ENCODE peak calls at places on chromosomes 6 and 20, in four cellular contexts. H is heart right ventricle, W is ovary, U is psoas muscle. T is an unnamed sample.

GRCh38 chr6:168095171-168095691 is 16.2 kb upstream of the FRMD1 start:
- DNase-seq in H (no peak), W (no peak), U (peak; percentile 5), T (no peak)

GRCh38 chr6:97697450-97697849 is 414.4 kb upstream of the MMS22L start:
- DNase-seq in H (no peak), W (no peak), U (no peak), T (no peak)

GRCh38 chr6:2877057-2877882 is 25.8 kb downstream of the SERPINB9 start:
- DNase-seq in H (no peak), W (peak; percentile 60), U (no peak), T (no peak)

GRCh38 chr6:69305456-69305855 is 491.4 kb downstream of the LMBRD1 start:
- DNase-seq in H (no peak), W (no peak), U (no peak), T (no peak)

GRCh38 chr6:44309092-44309491 is 4.1 kb downstream of the AARS2 start:
- DNase-seq in H (peak; percentile 65), W (no peak), U (no peak), T (no peak)

GRCh38 chr6:160005861-160006540 is 37.1 kb downstream of the IGF2R start:
- DNase-seq in H (peak; percentile 50), W (peak; percentile 82), U (peak; percentile 66), T (no peak)

GRCh38 chr6:3991941-3992340 is 87.0 kb downstream of the FAM217A start:
- DNase-seq in H (no peak), W (no peak), U (no peak), T (no peak)

GRCh38 chr20:9235518-9235917 is 166.6 kb downstream of the PLCB4 start:
- DNase-seq in H (no peak), W (no peak), U (no peak), T (no peak)

GRCh38 chr6:104527761-104528415 is 331.8 kb downstream of the HACE1 start:
- DNase-seq in H (no peak), W (no peak), U (no peak), T (no peak)

GRCh38 chr6:74735304-74735703 is 470.5 kb downstream of the COL12A1 start:
- DNase-seq in H (no peak), W (no peak), U (no peak), T (no peak)

GRCh38 chr6:133136177-133136896 is 104.8 kb upstream of the EYA4 start:
- DNase-seq in H (no peak), W (no peak), U (no peak), T (no peak)

GRCh38 chr6:133892444-133893323 is 3.8 kb downstream of the TCF21 start:
- DNase-seq in H (no peak), W (peak; percentile 58), U (no peak), T (no peak)

GRCh38 chr20:44104807-44105517 is 82.0 kb downstream of the JPH2 start:
- DNase-seq in H (no peak), W (no peak), U (no peak), T (no peak)

GRCh38 chr20:40207618-40208017 is 481.4 kb downstream of the MAFB start:
- DNase-seq in H (no peak), W (no peak), U (no peak), T (no peak)

GRCh38 chr6:116564921-116565872 is 6.1 kb upstream of the RWDD1 start:
- DNase-seq in H (no peak), W (peak; percentile 47), U (peak; percentile 23), T (no peak)

GRCh38 chr20:11083841-11084240 is 410.0 kb upstream of the JAG1 start:
- DNase-seq in H (no peak), W (no peak), U (no peak), T (no peak)

GRCh38 chr6:144286503-144287393 is 1.6 kb downstream of the UTRN start:
- DNase-seq in H (peak; percentile 73), W (peak; percentile 80), U (peak; percentile 74), T (no peak)

GRCh38 chr20:15332711-15333160 is 995.3 kb upstream of the FLRT3 start:
- DNase-seq in H (no peak), W (no peak), U (no peak), T (no peak)

GRCh38 chr6:69719602-69720193 is 77.1 kb downstream of the LMBRD1 start:
- DNase-seq in H (no peak), W (no peak), U (no peak), T (peak; percentile 8)

GRCh38 chr6:82268301-82268846 is 20.8 kb upstream of the IBTK start:
- DNase-seq in H (no peak), W (no peak), U (no peak), T (no peak)

GRCh38 chr6:9921366-9921765 is 493.5 kb downstream of the TFAP2A start:
- DNase-seq in H (no peak), W (no peak), U (no peak), T (no peak)

GRCh38 chr20:25605146-25605545 is 18.7 kb downstream of the NANP start:
- DNase-seq in H (no peak), W (no peak), U (no peak), T (no peak)

GRCh38 chr20:5714261-5715041 is 35.8 kb upstream of the SHLD1 start:
- DNase-seq in H (peak; percentile 32), W (no peak), U (no peak), T (no peak)

GRCh38 chr20:47857142-47857993 is 72.1 kb upstream of the SULF2 start:
- DNase-seq in H (peak; percentile 62), W (peak; percentile 46), U (peak; percentile 30), T (no peak)

GRCh38 chr20:9616455-9616805 is 102.0 kb downstream of the LAMP5 start:
- DNase-seq in H (no peak), W (no peak), U (no peak), T (no peak)

GRCh38 chr6:110298916-110299315 is 59.2 kb downstream of the METTL24 start:
- DNase-seq in H (no peak), W (no peak), U (no peak), T (no peak)

GRCh38 chr20:20211988-20212518 is 155.9 kb upstream of the INSM1 start:
- DNase-seq in H (no peak), W (no peak), U (no peak), T (no peak)

GRCh38 chr6:14270925-14271791 is 153.6 kb downstream of the CD83 start:
- DNase-seq in H (no peak), W (no peak), U (peak; percentile 22), T (no peak)

GRCh38 chr6:111791415-111791814 is 81.8 kb downstream of the FYN start:
- DNase-seq in H (no peak), W (no peak), U (no peak), T (no peak)

GRCh38 chr6:50030350-50030749 is 8.6 kb upstream of the DEFB110 start:
- DNase-seq in H (no peak), W (no peak), U (no peak), T (no peak)

GRCh38 chr6:116528163-116528562 is 16.7 kb downstream of the CALHM5 start:
- DNase-seq in H (no peak), W (no peak), U (no peak), T (no peak)

GRCh38 chr6:108559884-108560462 is 744 bp upstream of the FOXO3 start:
- DNase-seq in H (peak; percentile 70), W (peak; percentile 84), U (peak; percentile 74), T (no peak)

GRCh38 chr6:5271926-5272325 is 10.6 kb downstream of the FARS2 start:
- DNase-seq in H (no peak), W (no peak), U (no peak), T (no peak)

GRCh38 chr6:134667106-134667505 is 282.8 kb downstream of the ALDH8A1 start:
- DNase-seq in H (no peak), W (no peak), U (no peak), T (no peak)

GRCh38 chr20:58010186-58010585 is 218.3 kb downstream of the ANKRD60 start:
- DNase-seq in H (no peak), W (no peak), U (no peak), T (no peak)
- TF ChIP-seq CTCF in H (no peak), W (no peak), U (no peak), T (no peak)

DNA sequence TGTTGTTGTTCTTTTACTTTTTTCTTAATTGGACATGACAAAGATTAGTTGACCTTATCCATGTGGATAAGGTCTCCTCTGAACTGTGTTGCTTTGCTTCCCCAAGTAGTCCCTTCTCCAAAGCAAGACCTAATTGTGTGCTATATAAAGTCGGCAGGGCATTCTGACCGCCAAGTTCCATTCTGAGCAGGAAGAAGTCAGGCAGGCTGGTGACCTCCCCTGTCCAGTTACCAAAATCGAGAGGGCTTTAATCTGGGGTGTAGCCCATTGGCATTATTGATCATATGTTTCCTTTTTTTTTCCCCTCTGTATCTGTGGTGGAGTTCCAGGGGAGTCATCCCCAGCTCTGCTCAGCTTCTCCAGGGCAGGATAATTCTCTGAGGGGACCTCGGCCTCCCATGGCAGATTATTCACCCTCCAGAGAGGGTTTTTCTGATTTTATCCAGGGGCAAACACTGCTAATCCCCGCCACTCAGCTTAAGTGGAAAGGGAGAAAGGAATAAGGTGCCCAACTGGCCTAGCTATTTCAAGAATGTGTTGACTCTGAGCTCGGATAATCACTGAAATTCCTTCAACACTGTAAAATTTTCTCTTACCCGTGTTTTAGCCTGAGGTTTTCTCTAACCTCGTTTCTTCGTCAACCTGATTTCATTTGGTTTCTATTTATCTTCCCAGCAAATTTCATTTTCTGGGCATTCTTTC is 71.8 kb upstream of the L3MBTL3 start:
- DNase-seq in H (no peak), W (no peak), U (no peak), T (no peak)
- H3K4me3 ChIP-seq in H (no peak overlapping the region), W (no peak overlapping the region), U (no peak overlapping the region), T (no peak overlapping the region)

GRCh38 chr6:16721977-16722376 is 39.3 kb downstream of the ATXN1 start:
- DNase-seq in H (no peak), W (no peak), U (no peak), T (no peak)
- TF ChIP-seq CTCF in H (no peak), W (no peak), U (no peak), T (no peak)

GRCh38 chr6:169591616-169592015 is 110.2 kb downstream of the WDR27 start:
- DNase-seq in H (no peak), W (no peak), U (no peak), T (no peak)
- H3K4me3 ChIP-seq in H (no peak overlapping the region), W (no peak overlapping the region), U (no peak overlapping the region), T (no peak overlapping the region)

DNA sequence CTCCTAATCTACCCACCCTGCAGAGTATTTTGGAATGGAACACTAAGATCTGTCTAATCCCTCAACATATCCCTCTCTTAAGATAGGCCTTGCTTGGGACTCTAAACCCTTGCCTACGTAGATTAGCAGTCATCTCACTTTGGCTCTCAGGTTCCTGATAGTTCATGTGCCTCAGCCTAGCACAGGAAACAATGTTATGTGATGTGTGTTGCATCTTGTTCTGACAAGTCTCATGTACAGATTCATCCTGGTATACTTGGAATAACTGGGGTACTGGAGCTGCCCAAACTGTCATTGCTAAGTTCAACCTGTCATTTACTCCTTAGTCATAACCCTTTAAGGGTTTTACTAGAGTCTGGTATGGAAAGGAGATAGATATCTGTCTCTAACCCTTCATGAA is 34.1 kb downstream of the TREML1 start:
- DNase-seq in H (no peak), W (no peak), U (no peak), T (no peak)
- TF ChIP-seq CTCF in H (no peak), W (no peak), U (no peak), T (no peak)

DNA sequence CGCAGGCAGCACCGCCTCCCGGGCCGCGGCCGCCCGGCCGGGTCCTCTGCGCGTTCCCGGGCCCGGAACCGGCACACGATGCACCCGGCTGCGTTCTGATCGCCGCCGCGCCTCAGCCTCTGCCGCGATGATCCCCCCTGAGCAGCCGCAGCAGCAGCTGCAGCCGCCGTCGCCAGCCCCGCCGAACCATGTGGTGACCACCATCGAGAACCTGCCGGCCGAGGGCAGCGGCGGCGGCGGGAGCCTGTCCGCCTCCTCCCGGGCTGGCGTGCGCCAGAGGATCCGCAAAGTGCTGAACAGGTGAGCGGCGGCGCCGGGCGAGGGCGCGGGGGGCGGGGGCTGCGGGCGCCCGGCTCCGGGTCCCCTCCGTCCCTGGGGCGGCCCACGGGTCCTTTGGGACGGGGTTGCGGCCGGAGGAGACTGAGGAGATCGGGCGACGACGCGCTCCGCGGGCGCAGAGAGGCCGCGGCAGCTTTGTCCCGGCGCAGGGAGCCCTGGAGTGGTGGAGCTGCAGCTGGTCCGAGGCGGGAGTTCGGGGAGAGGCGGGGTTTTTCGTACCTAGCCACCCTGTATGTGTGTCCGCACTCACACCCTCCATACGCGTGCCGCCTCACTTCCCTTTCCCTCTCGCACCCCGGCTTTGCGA is 659 bp downstream of the SLC35F1 start:
- DNase-seq in H (no peak), W (no peak), U (peak; percentile 10), T (no peak)
- H3K4me3 ChIP-seq in H (peak overlapping the region; percentile 48), W (peak overlapping the region; percentile 31), U (peak overlapping the region; percentile 73), T (peak overlapping the region; percentile 21)